ENCODE peak calls at places on chromosomes 1 and 21, in five cellular contexts. Z, L, K, F and I are unnamed samples.

GRCh38 chr1:87151500-87152421 is 176.9 kb upstream of the LMO4 start:
- DNase-seq in Z (peak), L (peak), F (peak), K (peak), I (peak)

GRCh38 chr1:95384570-95384969 is 150.6 kb downstream of the RWDD3 start:
- DNase-seq in K (peak), L (peak), F (peak), Z (peak), I (no peak)

GRCh38 chr1:205477759-205478247 is 22.0 kb upstream of the BLACAT1 start:
- DNase-seq in L (peak), F (no peak), K (no peak), Z (no peak), I (no peak)

GRCh38 chr1:181551249-181551648 is 67.9 kb downstream of the CACNA1E start:
- DNase-seq in F (peak), K (no peak), L (no peak), Z (no peak), I (no peak)

GRCh38 chr1:29515188-29515955 is 279.1 kb downstream of the PTPRU start:
- DNase-seq in F (no peak), K (no peak), L (no peak), Z (no peak), I (no peak)

GRCh38 chr1:98046031-98046641 is 125.3 kb upstream of the DPYD start:
- DNase-seq in L (no peak), Z (no peak), F (no peak), K (peak), I (no peak)

GRCh38 chr1:25006770-25007169 is 76.7 kb upstream of the RUNX3 start:
- DNase-seq in L (no peak), K (no peak), Z (no peak), F (no peak), I (no peak)

GRCh38 chr21:28601708-28602107 is 391.0 kb downstream of the LTN1 start:
- DNase-seq in L (no peak), Z (no peak), F (no peak), K (no peak), I (no peak)

GRCh38 chr1:226526801-226527595 is 21.6 kb upstream of the STUM start:
- DNase-seq in F (no peak), L (peak), Z (no peak), K (no peak), I (no peak)

GRCh38 chr1:84192681-84193080 is 48.6 kb downstream of the PRKACB start:
- DNase-seq in L (no peak), K (no peak), F (no peak), Z (no peak), I (no peak)

GRCh38 chr1:154405762-154406571 is 824 bp downstream of the IL6R start:
- DNase-seq in F (peak), K (peak), L (peak), Z (peak), I (peak)

GRCh38 chr1:45994423-45994822 is 138.0 kb downstream of the PIK3R3 start:
- DNase-seq in K (no peak), Z (no peak), F (no peak), L (no peak), I (no peak)

GRCh38 chr1:224541901-224542610 is 74.1 kb upstream of the CNIH3 start:
- DNase-seq in L (no peak), Z (no peak), K (no peak), F (no peak), I (no peak)

GRCh38 chr1:38083541-38083940 is 36.9 kb upstream of the POU3F1 start:
- DNase-seq in K (no peak), Z (no peak), L (no peak), F (no peak), I (no peak)

GRCh38 chr1:100304921-100305320 is 38.9 kb downstream of the RTCA start:
- DNase-seq in L (no peak), K (no peak), Z (no peak), F (no peak), I (no peak)

GRCh38 chr1:154148787-154149186 is 6.1 kb downstream of the NUP210L start:
- DNase-seq in K (peak), F (no peak), L (no peak), Z (no peak), I (peak)

GRCh38 chr1:11793819-11794218 is 11.9 kb downstream of the MTHFR start:
- DNase-seq in Z (no peak), K (no peak), F (no peak), L (no peak), I (no peak)

GRCh38 chr1:235075121-235075954 is 53.3 kb downstream of the TOMM20 start:
- DNase-seq in Z (no peak), K (peak), L (peak), F (no peak), I (no peak)

GRCh38 chr21:28742527-28742926 is 250.2 kb downstream of the LTN1 start:
- DNase-seq in K (no peak), Z (no peak), L (no peak), F (no peak), I (no peak)

GRCh38 chr21:35565204-35565611 is 495.1 kb downstream of the SETD4 start:
- DNase-seq in F (peak), K (no peak), L (peak), Z (no peak), I (no peak)

GRCh38 chr1:65429078-65429477 is 8.6 kb downstream of the LEPR start:
- DNase-seq in K (no peak), L (no peak), F (no peak), Z (no peak), I (no peak)

GRCh38 chr1:99969260-99969728 is 502 bp upstream of the SLC35A3 start:
- DNase-seq in L (no peak), F (peak), K (no peak), Z (no peak), I (no peak)

GRCh38 chr1:14263671-14264070 is 334.8 kb upstream of the KAZN start:
- DNase-seq in K (no peak), L (no peak), Z (no peak), F (no peak), I (no peak)

GRCh38 chr1:87883906-87884305 is 555.2 kb downstream of the LMO4 start:
- DNase-seq in L (no peak), F (no peak), K (no peak), Z (no peak), I (no peak)

GRCh38 chr1:246875041-246876026 is 56.4 kb downstream of the AHCTF1 start:
- DNase-seq in K (peak), L (no peak), Z (no peak), F (no peak), I (no peak)

GRCh38 chr21:33059319-33059894 is 10.5 kb upstream of the OLIG1 start:
- DNase-seq in L (no peak), F (no peak), Z (peak), K (peak), I (peak)

GRCh38 chr1:203338335-203339036 is 12.4 kb downstream of the FMOD start:
- DNase-seq in Z (peak), L (peak), F (peak), K (peak), I (peak)

GRCh38 chr1:28173151-28173979 is 3.1 kb downstream of the PTAFR start:
- DNase-seq in L (no peak), F (no peak), K (no peak), Z (no peak), I (no peak)

GRCh38 chr1:165443539-165444289 is 1.2 kb downstream of the RXRG start:
- DNase-seq in Z (no peak), F (no peak), K (no peak), L (peak), I (no peak)

GRCh38 chr1:201267481-201268229 is 15.7 kb upstream of the PKP1 start:
- DNase-seq in F (no peak), K (no peak), Z (no peak), L (no peak), I (no peak)

GRCh38 chr1:156704166-156704711 is 1.1 kb downstream of the CRABP2 start:
- DNase-seq in K (no peak), L (no peak), F (no peak), Z (no peak), I (no peak)

GRCh38 chr1:93607814-93608187 is 73.8 kb downstream of the BCAR3 start:
- DNase-seq in L (no peak), F (no peak), K (peak), Z (no peak), I (no peak)